ENCODE peak calls at places on chromosome 12, in nine cellular contexts. L is HFF-Myc, V is WTC11, O is breast epithelium, K is nephron progenitor cell, E is glutamatergic neuron, D is fibroblast of pulmonary artery, X is neural progenitor cell, S is progenitor cell of endocrine pancreas. F is an unnamed sample.

GRCh38 chr12:69779928-69780327 is 41.3 kb downstream of the RAB3IP start:
- DNase-seq in L (peak), V (peak), O (no peak), K (peak), E (peak), D (peak), X (peak), S (no peak), F (peak)

GRCh38 chr12:108455706-108456105 is 59.4 kb upstream of the FICD start:
- DNase-seq in L (no peak), V (no peak), O (no peak), K (no peak), E (no peak), D (no peak), X (no peak), S (no peak), F (no peak)

GRCh38 chr12:34304546-34304945 is 282.2 kb downstream of the ALG10 start:
- DNase-seq in L (no peak), V (no peak), O (no peak), K (no peak), E (no peak), D (no peak), X (no peak), S (no peak), F (no peak)

GRCh38 chr12:55929306-55929791 is 1.6 kb upstream of the DGKA start:
- DNase-seq in L (no peak), V (no peak), O (no peak), K (no peak), E (no peak), D (no peak), X (no peak), S (no peak), F (no peak)

GRCh38 chr12:7015555-7016370 is 2.5 kb downstream of the LPCAT3 start:
- DNase-seq in L (no peak), V (no peak), O (no peak), K (no peak), E (no peak), D (no peak), X (no peak), S (no peak), F (no peak)

GRCh38 chr12:56071648-56072047 is 8.3 kb upstream of the ERBB3 start:
- DNase-seq in L (no peak), V (no peak), O (no peak), K (no peak), E (no peak), D (peak), X (no peak), S (no peak), F (peak)

GRCh38 chr12:107845980-107846659 is 71.6 kb downstream of the ASCL4 start:
- DNase-seq in L (no peak), V (no peak), O (no peak), K (no peak), E (no peak), D (no peak), X (no peak), S (no peak), F (no peak)

GRCh38 chr12:7989827-7990491 is 42.6 kb upstream of the FOXJ2 start:
- DNase-seq in L (no peak), V (no peak), O (no peak), K (no peak), E (no peak), D (peak), X (no peak), S (no peak), F (peak)

GRCh38 chr12:86148612-86149011 is 107.6 kb downstream of the MGAT4C start:
- DNase-seq in L (no peak), V (no peak), O (no peak), K (no peak), E (no peak), D (peak), X (no peak), S (no peak), F (no peak)

GRCh38 chr12:62983594-62983993 is 48.6 kb upstream of the PPM1H start:
- DNase-seq in L (no peak), V (peak), O (no peak), K (no peak), E (no peak), D (no peak), X (peak), S (no peak), F (peak)

GRCh38 chr12:92608418-92609091 is 94.2 kb upstream of the PLEKHG7 start:
- DNase-seq in L (no peak), V (no peak), O (no peak), K (no peak), E (no peak), D (peak), X (peak), S (no peak), F (peak)

GRCh38 chr12:43676183-43676813 is 82.3 kb downstream of the PUS7L start:
- DNase-seq in L (no peak), V (peak), O (no peak), K (no peak), E (peak), D (peak), X (peak), S (no peak), F (peak)

GRCh38 chr12:12024958-12025682 is 45.6 kb upstream of the BCL2L14 start:
- DNase-seq in L (no peak), V (no peak), O (peak), K (no peak), E (no peak), D (no peak), X (no peak), S (no peak), F (no peak)

GRCh38 chr12:113292091-113292490 is 42.8 kb downstream of the SLC8B1 start:
- DNase-seq in L (no peak), V (no peak), O (no peak), K (no peak), E (no peak), D (peak), X (no peak), S (no peak), F (peak)

GRCh38 chr12:11651785-11652184 is 2.3 kb downstream of the ETV6 start:
- DNase-seq in L (no peak), V (no peak), O (no peak), K (no peak), E (no peak), D (no peak), X (no peak), S (no peak), F (peak)

GRCh38 chr12:105888696-105889095 is 250.1 kb downstream of the NUAK1 start:
- DNase-seq in L (no peak), V (no peak), O (no peak), K (no peak), E (no peak), D (peak), X (no peak), S (no peak), F (peak)

GRCh38 chr12:5332521-5332920 is 99.4 kb upstream of the NTF3 start:
- DNase-seq in L (no peak), V (no peak), O (no peak), K (no peak), E (no peak), D (no peak), X (no peak), S (no peak), F (no peak)

GRCh38 chr12:95918194-95918993 is 24.0 kb downstream of the CCDC38 start:
- DNase-seq in L (peak), V (peak), O (no peak), K (peak), E (peak), D (peak), X (peak), S (no peak), F (peak)

GRCh38 chr12:125503128-125503527 is 437.9 kb downstream of the AACS start:
- DNase-seq in L (no peak), V (no peak), O (no peak), K (no peak), E (peak), D (no peak), X (peak), S (no peak), F (no peak)

GRCh38 chr12:19970826-19971225 is 397.5 kb upstream of the PDE3A start:
- DNase-seq in L (no peak), V (no peak), O (no peak), K (no peak), E (no peak), D (no peak), X (no peak), S (no peak), F (no peak)

GRCh38 chr12:18158774-18159557 is 69.0 kb upstream of the RERGL start:
- DNase-seq in L (peak), V (peak), O (no peak), K (peak), E (peak), D (peak), X (peak), S (no peak), F (peak)

GRCh38 chr12:32889073-32889760 is 7.4 kb downstream of the PKP2 start:
- DNase-seq in L (no peak), V (no peak), O (no peak), K (no peak), E (no peak), D (peak), X (no peak), S (no peak), F (peak)

GRCh38 chr12:104485651-104486341 is 29.0 kb downstream of the CHST11 start:
- DNase-seq in L (no peak), V (no peak), O (no peak), K (no peak), E (no peak), D (no peak), X (no peak), S (no peak), F (no peak)

GRCh38 chr12:122291431-122291830 is 25.1 kb upstream of the VPS33A start:
- DNase-seq in L (no peak), V (no peak), O (no peak), K (no peak), E (no peak), D (no peak), X (no peak), S (no peak), F (no peak)

GRCh38 chr12:123442774-123443173 is 6.3 kb upstream of the RILPL2 start:
- DNase-seq in L (no peak), V (no peak), O (no peak), K (no peak), E (no peak), D (no peak), X (no peak), S (no peak), F (no peak)

GRCh38 chr12:116582610-116583009 is 23.4 kb downstream of the MAP1LC3B2 start:
- DNase-seq in L (no peak), V (no peak), O (no peak), K (no peak), E (peak), D (peak), X (no peak), S (no peak), F (peak)

GRCh38 chr12:89700191-89700810 is 8.3 kb downstream of the ATP2B1 start:
- DNase-seq in L (no peak), V (no peak), O (no peak), K (no peak), E (no peak), D (no peak), X (no peak), S (no peak), F (no peak)

GRCh38 chr12:124278389-124279101 is 16.3 kb upstream of the RFLNA start:
- DNase-seq in L (no peak), V (no peak), O (no peak), K (peak), E (no peak), D (no peak), X (no peak), S (peak), F (no peak)

GRCh38 chr12:65656904-65657351 is 167.4 kb upstream of the HMGA2 start:
- DNase-seq in L (peak), V (no peak), O (no peak), K (no peak), E (no peak), D (peak), X (no peak), S (no peak), F (peak)

GRCh38 chr12:115872919-115873357 is 404.6 kb downstream of the MED13L start:
- DNase-seq in L (no peak), V (peak), O (peak), K (no peak), E (no peak), D (no peak), X (no peak), S (peak), F (no peak)

GRCh38 chr12:24770334-24770733 is 178.6 kb downstream of the BCAT1 start:
- DNase-seq in L (no peak), V (no peak), O (no peak), K (no peak), E (no peak), D (peak), X (no peak), S (no peak), F (peak)

GRCh38 chr12:132779781-132780353 is 18.2 kb upstream of the ANKLE2 start:
- DNase-seq in L (no peak), V (no peak), O (no peak), K (no peak), E (no peak), D (no peak), X (no peak), S (no peak), F (no peak)

GRCh38 chr12:120231316-120232011 is 30.6 kb upstream of the RPLP0 start:
- DNase-seq in L (peak), V (peak), O (no peak), K (no peak), E (no peak), D (peak), X (no peak), S (no peak), F (peak)

GRCh38 chr12:6927379-6927991 is at the start of gene ATN1:
- DNase-seq in L (no peak), V (peak), O (peak), K (peak), E (peak), D (peak), X (peak), S (peak), F (peak)

GRCh38 chr12:131928765-131929529 is at the start of gene PUS1:
- DNase-seq in L (peak), V (peak), O (peak), K (peak), E (peak), D (peak), X (peak), S (peak), F (peak)

GRCh38 chr12:53750812-53751335 is 905 bp downstream of the CISTR start:
- DNase-seq in L (no peak), V (peak), O (no peak), K (peak), E (peak), D (peak), X (peak), S (no peak), F (peak)

GRCh38 chr12:114006482-114007425 is 40.6 kb upstream of the RBM19 start:
- DNase-seq in L (no peak), V (no peak), O (no peak), K (no peak), E (no peak), D (no peak), X (no peak), S (no peak), F (no peak)

GRCh38 chr12:13167906-13168305 is 28.6 kb upstream of the EMP1 start:
- DNase-seq in L (no peak), V (no peak), O (no peak), K (no peak), E (no peak), D (no peak), X (no peak), S (no peak), F (no peak)

GRCh38 chr12:57803317-57803893 is 15.1 kb downstream of the AVIL start:
- DNase-seq in L (no peak), V (peak), O (no peak), K (peak), E (peak), D (peak), X (peak), S (peak), F (peak)
- TF ChIP-seq CTCF in L (peak), V (peak), O (peak), K (peak), E (peak), D (peak), X (peak), S (peak), F (peak)

DNA sequence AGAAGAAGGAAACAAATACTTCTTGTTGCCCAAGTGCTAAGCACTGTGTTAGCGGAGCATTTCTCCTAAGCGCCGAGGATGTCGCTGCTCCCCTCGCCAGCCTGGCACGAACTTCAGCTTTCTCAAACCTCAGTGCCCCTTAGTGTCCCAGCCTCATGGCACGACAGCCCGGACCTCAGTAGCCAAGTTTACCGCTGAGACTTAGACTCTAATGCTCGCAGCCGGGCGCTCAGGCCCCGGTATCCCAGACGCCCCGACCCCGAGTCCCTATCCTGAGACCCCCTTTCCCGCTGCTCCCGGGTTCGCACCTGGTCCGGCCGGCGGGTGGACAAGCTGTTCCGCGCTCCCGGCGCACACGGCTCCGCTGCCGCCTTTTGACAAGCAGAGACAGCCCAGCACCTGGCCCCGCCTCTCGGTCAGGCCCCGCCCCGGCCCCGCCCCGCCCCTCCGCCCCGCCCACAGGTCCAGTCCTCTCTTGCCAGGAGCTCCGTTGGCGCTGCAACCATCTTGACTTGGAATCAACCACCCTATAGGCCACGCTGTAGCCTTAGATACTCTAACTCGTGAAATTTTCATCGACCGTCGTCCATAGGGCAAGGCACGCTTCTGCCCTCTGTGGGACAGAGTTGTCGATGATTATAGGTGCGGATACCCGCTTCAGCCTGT is at the start of gene VDR:
- DNase-seq in L (no peak), V (peak), O (peak), K (peak), E (peak), D (peak), X (peak), S (peak), F (peak)
- TF ChIP-seq CTCF in L (peak), V (no peak), O (no peak), K (no peak), E (no peak), D (peak), X (no peak), S (no peak), F (peak)

GRCh38 chr12:127964717-127965116 is 302.3 kb upstream of the TMEM132C start:
- DNase-seq in L (no peak), V (no peak), O (no peak), K (no peak), E (no peak), D (peak), X (no peak), S (no peak), F (no peak)
- TF ChIP-seq CTCF in L (no peak), V (no peak), O (no peak), K (no peak), E (no peak), D (no peak), X (peak), S (no peak), F (no peak)

DNA sequence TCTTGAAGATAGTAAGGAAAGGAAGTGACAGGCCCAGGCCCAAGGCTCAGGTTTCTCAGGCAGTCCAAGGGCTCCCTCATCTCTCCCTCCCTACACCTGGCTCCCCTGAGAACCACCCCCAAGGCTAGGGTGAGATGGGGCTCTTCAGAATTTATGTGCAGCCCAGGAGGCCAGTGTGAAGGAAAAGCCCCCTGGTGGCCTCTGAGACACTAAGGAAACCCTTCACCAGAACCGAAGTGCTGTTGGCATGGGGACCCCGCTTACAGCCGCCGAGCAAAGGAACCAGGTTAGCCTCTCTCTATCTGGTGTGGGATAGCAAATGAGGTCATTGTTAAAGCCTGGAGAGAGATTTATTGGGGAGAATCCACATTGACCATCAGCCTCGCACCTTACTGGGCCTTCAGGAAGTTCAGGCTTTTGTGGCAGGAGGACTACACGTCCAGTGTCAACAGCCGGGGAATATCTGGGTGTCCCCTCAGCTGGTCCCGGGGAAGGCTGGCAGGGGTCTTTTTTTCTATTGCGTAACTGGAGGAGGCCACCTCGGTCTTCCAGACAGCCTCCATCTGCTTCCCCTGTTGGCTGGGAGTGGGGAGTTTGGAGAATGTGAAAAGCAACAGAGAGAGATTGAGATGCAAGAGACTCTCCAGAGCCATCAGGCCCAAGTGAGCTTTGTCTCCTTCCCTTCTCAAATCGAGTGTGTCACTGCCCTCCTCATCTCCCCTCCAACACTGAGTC is 18.1 kb downstream of the FAM186B start:
- DNase-seq in L (no peak), V (no peak), O (no peak), K (no peak), E (no peak), D (no peak), X (no peak), S (no peak), F (no peak)
- TF ChIP-seq CTCF in L (no peak), V (no peak), O (no peak), K (no peak), E (no peak), D (no peak), X (peak), S (peak), F (no peak)

GRCh38 chr12:4269279-4269991 is 4.1 kb upstream of the CCND2 start:
- DNase-seq in L (no peak), V (peak), O (no peak), K (peak), E (peak), D (peak), X (peak), S (peak), F (peak)
- TF ChIP-seq CTCF in L (no peak), V (no peak), O (no peak), K (no peak), E (no peak), D (no peak), X (no peak), S (peak), F (no peak)

GRCh38 chr12:87344699-87345098 is 684.5 kb downstream of the C12orf50 start:
- DNase-seq in L (no peak), V (no peak), O (no peak), K (no peak), E (no peak), D (peak), X (no peak), S (no peak), F (no peak)
- TF ChIP-seq CTCF in L (no peak), V (no peak), O (no peak), K (no peak), E (no peak), D (peak), X (peak), S (peak), F (peak)

DNA sequence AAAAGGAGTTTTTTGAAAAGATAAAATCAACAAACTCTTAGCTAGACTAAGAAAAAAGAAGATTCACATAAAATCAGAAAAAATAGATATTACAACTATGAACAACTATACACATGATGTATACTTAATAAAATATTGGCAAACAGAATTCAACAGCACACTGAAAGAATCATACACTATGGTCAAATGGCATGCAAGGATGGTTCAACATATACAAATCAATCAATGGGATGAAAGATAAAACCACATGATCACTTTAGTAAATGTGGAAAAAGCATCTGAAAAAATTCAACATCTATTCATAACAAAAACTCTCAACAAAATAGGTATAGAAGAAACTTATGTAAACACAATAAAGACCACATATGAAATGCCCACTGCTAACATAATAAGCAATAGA is 84.5 kb upstream of the BBS10 start:
- DNase-seq in L (no peak), V (no peak), O (no peak), K (no peak), E (no peak), D (no peak), X (no peak), S (no peak), F (no peak)
- TF ChIP-seq CTCF in L (no peak), V (no peak), O (no peak), K (no peak), E (no peak), D (no peak), X (no peak), S (no peak), F (no peak)

DNA sequence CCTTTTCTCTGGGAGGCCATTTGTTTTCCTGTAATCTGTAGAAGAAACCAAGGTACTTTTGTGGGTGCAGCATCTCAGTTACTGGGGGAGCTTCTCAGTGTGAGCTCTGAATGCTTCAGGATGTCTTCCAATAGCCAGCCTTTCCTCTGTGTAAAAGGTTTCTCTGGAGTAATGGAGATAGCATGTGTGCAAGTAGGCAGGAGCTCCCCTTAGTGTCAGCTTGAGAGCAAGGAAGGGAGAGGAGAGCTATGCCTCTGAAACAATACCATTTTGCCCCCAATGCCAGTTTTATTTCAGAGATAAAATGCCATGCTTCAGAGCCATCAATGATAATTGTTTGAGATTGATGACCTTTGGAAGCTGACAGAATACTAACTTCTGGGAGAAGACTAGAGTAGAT is 125.5 kb downstream of the CRADD start:
- DNase-seq in L (no peak), V (no peak), O (no peak), K (no peak), E (no peak), D (peak), X (no peak), S (no peak), F (peak)
- TF ChIP-seq CTCF in L (no peak), V (no peak), O (no peak), K (no peak), E (no peak), D (peak), X (no peak), S (no peak), F (peak)